ENCODE peak calls at places on chromosome 17, in eight cellular contexts. One of them, this sample, is unnamed.

GRCh38 chr17:7632492-7632894 is 2.6 kb downstream of the SHBG start:
- DNase-seq in H9: peak; percentile 82
- DNase-seq in osteoblast: peak; percentile 97
- DNase-seq in OCI-LY7: peak; percentile 62
- DNase-seq in SK-N-SH: no peak
- DNase-seq in mammary epithelial cell: peak; percentile 39
- DNase-seq in GM23248: peak; percentile 79
- DNase-seq in HepG2: no peak
- DNase-seq in this sample: peak; percentile 70

GRCh38 chr17:4980644-4981216 is 6.7 kb downstream of the CAMTA2 start:
- DNase-seq in HepG2: peak; percentile 54
- DNase-seq in SK-N-SH: peak; percentile 84
- DNase-seq in OCI-LY7: peak; percentile 83
- DNase-seq in mammary epithelial cell: no peak
- DNase-seq in GM23248: peak; percentile 45
- DNase-seq in H9: peak; percentile 72
- DNase-seq in osteoblast: peak; percentile 86
- DNase-seq in this sample: peak; percentile 85

GRCh38 chr17:35588196-35588920 is 1.2 kb downstream of the AP2B1 start:
- DNase-seq in HepG2: no peak
- DNase-seq in H9: no peak
- DNase-seq in osteoblast: peak; percentile 89
- DNase-seq in SK-N-SH: no peak
- DNase-seq in GM23248: peak; percentile 80
- DNase-seq in mammary epithelial cell: peak; percentile 92
- DNase-seq in OCI-LY7: no peak
- DNase-seq in this sample: no peak

GRCh38 chr17:55161935-55162555 is 102.7 kb upstream of the HLF start:
- DNase-seq in OCI-LY7: no peak
- DNase-seq in HepG2: peak; percentile 31
- DNase-seq in GM23248: peak; percentile 89
- DNase-seq in SK-N-SH: no peak
- DNase-seq in mammary epithelial cell: peak; percentile 89
- DNase-seq in osteoblast: peak; percentile 62
- DNase-seq in H9: no peak
- DNase-seq in this sample: no peak

GRCh38 chr17:76089680-76090516 is 10.9 kb downstream of the ZACN start:
- DNase-seq in osteoblast: peak; percentile 35
- DNase-seq in SK-N-SH: peak; percentile 22
- DNase-seq in mammary epithelial cell: no peak
- DNase-seq in H9: no peak
- DNase-seq in GM23248: no peak
- DNase-seq in HepG2: no peak
- DNase-seq in OCI-LY7: no peak
- DNase-seq in this sample: no peak

GRCh38 chr17:70239391-70239826 is 70.1 kb downstream of the KCNJ2 start:
- DNase-seq in osteoblast: no peak
- DNase-seq in H9: no peak
- DNase-seq in HepG2: no peak
- DNase-seq in mammary epithelial cell: no peak
- DNase-seq in GM23248: no peak
- DNase-seq in SK-N-SH: no peak
- DNase-seq in OCI-LY7: no peak
- DNase-seq in this sample: no peak

GRCh38 chr17:33461051-33461450 is 168.0 kb upstream of the ASIC2 start:
- DNase-seq in OCI-LY7: no peak
- DNase-seq in GM23248: no peak
- DNase-seq in SK-N-SH: no peak
- DNase-seq in H9: peak; percentile 4
- DNase-seq in mammary epithelial cell: no peak
- DNase-seq in HepG2: no peak
- DNase-seq in osteoblast: no peak
- DNase-seq in this sample: no peak

GRCh38 chr17:78746263-78746948 is 35.7 kb downstream of the CYTH1 start:
- DNase-seq in osteoblast: no peak
- DNase-seq in mammary epithelial cell: no peak
- DNase-seq in GM23248: no peak
- DNase-seq in HepG2: peak; percentile 42
- DNase-seq in H9: no peak
- DNase-seq in OCI-LY7: no peak
- DNase-seq in SK-N-SH: no peak
- DNase-seq in this sample: no peak

GRCh38 chr17:3766783-3767182 is 34.2 kb downstream of the ITGAE start:
- DNase-seq in mammary epithelial cell: no peak
- DNase-seq in OCI-LY7: no peak
- DNase-seq in H9: no peak
- DNase-seq in SK-N-SH: no peak
- DNase-seq in HepG2: no peak
- DNase-seq in GM23248: no peak
- DNase-seq in osteoblast: no peak
- DNase-seq in this sample: no peak

GRCh38 chr17:75326587-75326955 is 37.3 kb upstream of the SLC25A19 start:
- DNase-seq in HepG2: no peak
- DNase-seq in GM23248: no peak
- DNase-seq in osteoblast: no peak
- DNase-seq in OCI-LY7: no peak
- DNase-seq in mammary epithelial cell: no peak
- DNase-seq in H9: no peak
- DNase-seq in SK-N-SH: no peak
- DNase-seq in this sample: no peak

GRCh38 chr17:37191219-37191618 is 184.6 kb upstream of the C17orf78 start:
- DNase-seq in GM23248: no peak
- DNase-seq in H9: no peak
- DNase-seq in SK-N-SH: no peak
- DNase-seq in osteoblast: no peak
- DNase-seq in HepG2: no peak
- DNase-seq in OCI-LY7: no peak
- DNase-seq in mammary epithelial cell: peak; percentile 33
- DNase-seq in this sample: no peak

GRCh38 chr17:10166181-10166935 is 32.0 kb downstream of the GAS7 start:
- DNase-seq in SK-N-SH: no peak
- DNase-seq in HepG2: no peak
- DNase-seq in H9: no peak
- DNase-seq in GM23248: no peak
- DNase-seq in mammary epithelial cell: no peak
- DNase-seq in OCI-LY7: no peak
- DNase-seq in osteoblast: no peak
- DNase-seq in this sample: no peak

GRCh38 chr17:36808181-36808661 is 129.1 kb upstream of the LHX1 start:
- DNase-seq in GM23248: peak; percentile 30
- DNase-seq in HepG2: no peak
- DNase-seq in SK-N-SH: peak; percentile 91
- DNase-seq in H9: peak; percentile 60
- DNase-seq in mammary epithelial cell: peak; percentile 19
- DNase-seq in OCI-LY7: no peak
- DNase-seq in osteoblast: no peak
- DNase-seq in this sample: peak; percentile 85

GRCh38 chr17:50634123-50634914 is at the start of gene ABCC3:
- DNase-seq in SK-N-SH: peak; percentile 90
- DNase-seq in GM23248: peak; percentile 68
- DNase-seq in H9: no peak
- DNase-seq in OCI-LY7: no peak
- DNase-seq in osteoblast: peak; percentile 92
- DNase-seq in HepG2: peak; percentile 56
- DNase-seq in mammary epithelial cell: no peak
- DNase-seq in this sample: peak; percentile 63

GRCh38 chr17:49996495-49997255 is 1.7 kb upstream of the DLX3 start:
- DNase-seq in H9: peak; percentile 77
- DNase-seq in OCI-LY7: peak; percentile 53
- DNase-seq in osteoblast: peak; percentile 97
- DNase-seq in mammary epithelial cell: no peak
- DNase-seq in SK-N-SH: peak; percentile 95
- DNase-seq in HepG2: no peak
- DNase-seq in GM23248: peak; percentile 73
- DNase-seq in this sample: peak; percentile 82

GRCh38 chr17:75033346-75034235 is 13.2 kb downstream of the ATP5PD start:
- DNase-seq in mammary epithelial cell: peak; percentile 89
- DNase-seq in HepG2: peak; percentile 94
- DNase-seq in H9: peak; percentile 98
- DNase-seq in SK-N-SH: peak; percentile 90
- DNase-seq in OCI-LY7: peak; percentile 62
- DNase-seq in osteoblast: peak; percentile 93
- DNase-seq in GM23248: peak; percentile 92
- DNase-seq in this sample: peak; percentile 95

GRCh38 chr17:51676691-51677487 is 416.5 kb downstream of the UTP18 start:
- DNase-seq in GM23248: no peak
- DNase-seq in mammary epithelial cell: no peak
- DNase-seq in SK-N-SH: no peak
- DNase-seq in H9: no peak
- DNase-seq in OCI-LY7: no peak
- DNase-seq in HepG2: no peak
- DNase-seq in osteoblast: no peak
- DNase-seq in this sample: no peak

GRCh38 chr17:47729486-47729885 is 3.5 kb upstream of the TBX21 start:
- DNase-seq in SK-N-SH: no peak
- DNase-seq in mammary epithelial cell: no peak
- DNase-seq in OCI-LY7: no peak
- DNase-seq in osteoblast: peak; percentile 14
- DNase-seq in HepG2: no peak
- DNase-seq in H9: peak; percentile 17
- DNase-seq in GM23248: no peak
- DNase-seq in this sample: no peak

GRCh38 chr17:31550389-31551056 is 159.0 kb downstream of the RAB11FIP4 start:
- DNase-seq in mammary epithelial cell: no peak
- DNase-seq in osteoblast: no peak
- DNase-seq in SK-N-SH: no peak
- DNase-seq in OCI-LY7: no peak
- DNase-seq in GM23248: peak; percentile 59
- DNase-seq in H9: no peak
- DNase-seq in HepG2: no peak
- DNase-seq in this sample: no peak

GRCh38 chr17:83053021-83053778 is 26.2 kb upstream of the METRNL start:
- DNase-seq in mammary epithelial cell: no peak
- DNase-seq in OCI-LY7: no peak
- DNase-seq in HepG2: no peak
- DNase-seq in SK-N-SH: no peak
- DNase-seq in H9: peak; percentile 49
- DNase-seq in osteoblast: peak; percentile 69
- DNase-seq in GM23248: peak; percentile 56
- DNase-seq in this sample: peak; percentile 24

GRCh38 chr17:37478187-37478586 is 11.5 kb upstream of the DUSP14 start:
- DNase-seq in HepG2: no peak
- DNase-seq in GM23248: peak; percentile 90
- DNase-seq in OCI-LY7: no peak
- DNase-seq in mammary epithelial cell: peak; percentile 42
- DNase-seq in osteoblast: no peak
- DNase-seq in SK-N-SH: no peak
- DNase-seq in H9: no peak
- DNase-seq in this sample: no peak

GRCh38 chr17:82350182-82351030 is 8.6 kb upstream of the TEX19 start:
- DNase-seq in H9: no peak
- DNase-seq in SK-N-SH: no peak
- DNase-seq in HepG2: no peak
- DNase-seq in mammary epithelial cell: no peak
- DNase-seq in OCI-LY7: peak; percentile 92
- DNase-seq in GM23248: no peak
- DNase-seq in osteoblast: peak; percentile 44
- DNase-seq in this sample: no peak

GRCh38 chr17:28717578-28718316 is at the start of gene RAB34:
- DNase-seq in OCI-LY7: no peak
- DNase-seq in osteoblast: peak; percentile 96
- DNase-seq in HepG2: no peak
- DNase-seq in H9: peak; percentile 99
- DNase-seq in mammary epithelial cell: peak; percentile 73
- DNase-seq in SK-N-SH: no peak
- DNase-seq in GM23248: peak; percentile 89
- DNase-seq in this sample: peak; percentile 99

GRCh38 chr17:73065376-73065775 is 27.1 kb downstream of the SLC39A11 start:
- DNase-seq in HepG2: no peak
- DNase-seq in SK-N-SH: no peak
- DNase-seq in mammary epithelial cell: no peak
- DNase-seq in H9: no peak
- DNase-seq in OCI-LY7: no peak
- DNase-seq in GM23248: no peak
- DNase-seq in osteoblast: no peak
- DNase-seq in this sample: no peak

GRCh38 chr17:63762106-63763078 is 11.0 kb downstream of the CCDC47 start:
- DNase-seq in HepG2: no peak
- DNase-seq in mammary epithelial cell: no peak
- DNase-seq in SK-N-SH: no peak
- DNase-seq in osteoblast: no peak
- DNase-seq in H9: no peak
- DNase-seq in OCI-LY7: no peak
- DNase-seq in GM23248: no peak
- DNase-seq in this sample: no peak

GRCh38 chr17:48577946-48578615 is at the start of gene HOXB4:
- DNase-seq in OCI-LY7: peak; percentile 85
- DNase-seq in SK-N-SH: no peak
- DNase-seq in mammary epithelial cell: peak; percentile 65
- DNase-seq in HepG2: no peak
- DNase-seq in H9: peak; percentile 90
- DNase-seq in GM23248: peak; percentile 90
- DNase-seq in osteoblast: no peak
- DNase-seq in this sample: peak; percentile 74

GRCh38 chr17:45200701-45201100 is 21.0 kb upstream of the FMNL1 start:
- DNase-seq in H9: peak; percentile 55
- DNase-seq in osteoblast: no peak
- DNase-seq in HepG2: peak; percentile 77
- DNase-seq in GM23248: no peak
- DNase-seq in SK-N-SH: no peak
- DNase-seq in OCI-LY7: peak; percentile 20
- DNase-seq in mammary epithelial cell: no peak
- DNase-seq in this sample: no peak

GRCh38 chr17:54085934-54086333 is 263.2 kb downstream of the KIF2B start:
- DNase-seq in osteoblast: no peak
- DNase-seq in GM23248: no peak
- DNase-seq in OCI-LY7: no peak
- DNase-seq in H9: peak; percentile 74
- DNase-seq in SK-N-SH: no peak
- DNase-seq in mammary epithelial cell: peak; percentile 4
- DNase-seq in HepG2: no peak
- DNase-seq in this sample: peak; percentile 47
- H2AFZ ChIP-seq in osteoblast: no peak overlapping the region
- H2AFZ ChIP-seq in GM23248: no peak overlapping the region
- H2AFZ ChIP-seq in OCI-LY7: no peak overlapping the region
- H2AFZ ChIP-seq in H9: no peak overlapping the region
- H2AFZ ChIP-seq in SK-N-SH: no peak overlapping the region
- H2AFZ ChIP-seq in mammary epithelial cell: no peak overlapping the region
- H2AFZ ChIP-seq in HepG2: no peak overlapping the region
- H2AFZ ChIP-seq in this sample: peak overlapping the region; percentile 95

GRCh38 chr17:38705523-38705802 is 390 bp downstream of the MLLT6 start:
- DNase-seq in HepG2: no peak
- DNase-seq in GM23248: peak; percentile 52
- DNase-seq in SK-N-SH: peak; percentile 85
- DNase-seq in OCI-LY7: peak; percentile 46
- DNase-seq in H9: no peak
- DNase-seq in mammary epithelial cell: no peak
- DNase-seq in osteoblast: no peak
- DNase-seq in this sample: no peak
- H2AFZ ChIP-seq in HepG2: no peak overlapping the region
- H2AFZ ChIP-seq in GM23248: peak overlapping the region; percentile 73
- H2AFZ ChIP-seq in SK-N-SH: peak overlapping the region; percentile 66
- H2AFZ ChIP-seq in OCI-LY7: no peak overlapping the region
- H2AFZ ChIP-seq in H9: no peak overlapping the region
- H2AFZ ChIP-seq in mammary epithelial cell: peak overlapping the region; percentile 84
- H2AFZ ChIP-seq in osteoblast: no peak overlapping the region
- H2AFZ ChIP-seq in this sample: no peak overlapping the region

GRCh38 chr17:56708670-56709410 is 115.3 kb downstream of the NOG start:
- DNase-seq in H9: no peak
- DNase-seq in GM23248: no peak
- DNase-seq in osteoblast: no peak
- DNase-seq in OCI-LY7: no peak
- DNase-seq in SK-N-SH: no peak
- DNase-seq in HepG2: no peak
- DNase-seq in mammary epithelial cell: no peak
- DNase-seq in this sample: no peak
- H2AFZ ChIP-seq in H9: no peak overlapping the region
- H2AFZ ChIP-seq in GM23248: no peak overlapping the region
- H2AFZ ChIP-seq in osteoblast: no peak overlapping the region
- H2AFZ ChIP-seq in OCI-LY7: no peak overlapping the region
- H2AFZ ChIP-seq in SK-N-SH: no peak overlapping the region
- H2AFZ ChIP-seq in HepG2: no peak overlapping the region
- H2AFZ ChIP-seq in mammary epithelial cell: no peak overlapping the region
- H2AFZ ChIP-seq in this sample: no peak overlapping the region

GRCh38 chr17:41505007-41505835 is at the start of gene KRT13:
- DNase-seq in OCI-LY7: no peak
- DNase-seq in osteoblast: no peak
- DNase-seq in GM23248: no peak
- DNase-seq in SK-N-SH: no peak
- DNase-seq in H9: no peak
- DNase-seq in mammary epithelial cell: no peak
- DNase-seq in HepG2: no peak
- DNase-seq in this sample: no peak
- H2AFZ ChIP-seq in OCI-LY7: no peak within 1 kb of the TSS
- H2AFZ ChIP-seq in osteoblast: no peak within 1 kb of the TSS
- H2AFZ ChIP-seq in GM23248: no peak within 1 kb of the TSS
- H2AFZ ChIP-seq in SK-N-SH: no peak within 1 kb of the TSS
- H2AFZ ChIP-seq in H9: no peak within 1 kb of the TSS
- H2AFZ ChIP-seq in mammary epithelial cell: no peak within 1 kb of the TSS
- H2AFZ ChIP-seq in HepG2: no peak within 1 kb of the TSS
- H2AFZ ChIP-seq in this sample: no peak within 1 kb of the TSS

This sample was measured in neural progenitor cell.